ENCODE peak calls at places on chromosomes 3 and 15, in six cellular contexts. C is cardiac muscle cell, I is MM.1S, S is transverse colon, M is WTC11, W is PC-9. K is an unnamed sample.

GRCh38 chr15:70892912-70893560 is 410 bp downstream of the LRRC49 start:
- DNase-seq in M (no peak), C (peak), W (peak), I (peak), S (peak), K (no peak)

GRCh38 chr15:62118446-62118964 is 46.6 kb downstream of the C2CD4B start:
- DNase-seq in I (no peak), M (no peak), C (no peak), S (no peak), W (no peak), K (no peak)

GRCh38 chr3:17581421-17582080 is 160.9 kb downstream of the TBC1D5 start:
- DNase-seq in S (no peak), I (no peak), C (no peak), M (no peak), W (no peak), K (no peak)

GRCh38 chr3:182364723-182365650 is 428.3 kb upstream of the ATP11B start:
- DNase-seq in M (no peak), W (no peak), I (no peak), C (no peak), S (peak), K (no peak)

GRCh38 chr3:177579419-177579818 is 382.1 kb upstream of the TBL1XR1 start:
- DNase-seq in W (no peak), I (no peak), M (no peak), S (no peak), C (no peak), K (no peak)

GRCh38 chr15:82044373-82045178 is 1.2 kb downstream of the MEX3B start:
- DNase-seq in I (no peak), C (peak), M (peak), S (peak), W (no peak), K (peak)

GRCh38 chr3:155031191-155031590 is 48.9 kb upstream of the MME start:
- DNase-seq in C (peak), M (no peak), I (peak), S (no peak), W (no peak), K (no peak)

GRCh38 chr3:189907803-189908202 is 212.9 kb downstream of the P3H2 start:
- DNase-seq in S (no peak), I (no peak), M (no peak), C (no peak), W (no peak), K (no peak)

GRCh38 chr3:177565981-177566380 is 368.7 kb upstream of the TBL1XR1 start:
- DNase-seq in C (no peak), S (no peak), I (no peak), M (no peak), W (no peak), K (no peak)

GRCh38 chr15:80160570-80161156 is 7.9 kb downstream of the FAH start:
- DNase-seq in C (peak), S (peak), M (no peak), I (peak), W (peak), K (no peak)

GRCh38 chr3:20323307-20323927 is 137.4 kb upstream of the SGO1 start:
- DNase-seq in S (no peak), I (no peak), C (peak), M (no peak), W (peak), K (no peak)

GRCh38 chr3:148694116-148694515 is 3.6 kb upstream of the AGTR1 start:
- DNase-seq in C (no peak), M (no peak), S (no peak), W (no peak), I (no peak), K (no peak)

GRCh38 chr15:96736384-96736783 is 405.9 kb downstream of the NR2F2 start:
- DNase-seq in S (no peak), C (peak), M (no peak), W (no peak), I (no peak), K (no peak)

GRCh38 chr3:124586126-124587052 is 143.9 kb upstream of the UMPS start:
- DNase-seq in I (no peak), S (no peak), C (no peak), M (peak), W (no peak), K (peak)

GRCh38 chr15:75350601-75351331 is 3.9 kb downstream of the NEIL1 start:
- DNase-seq in W (no peak), S (no peak), M (no peak), I (no peak), C (no peak), K (no peak)

GRCh38 chr3:5197470-5198312 is 10.2 kb downstream of the EDEM1 start:
- DNase-seq in C (peak), M (no peak), S (no peak), W (no peak), I (peak), K (no peak)

GRCh38 chr3:154967090-154967489 is 113.0 kb upstream of the MME start:
- DNase-seq in S (no peak), C (no peak), I (no peak), W (no peak), M (no peak), K (no peak)

GRCh38 chr15:33007295-33007855 is 187.1 kb downstream of the FMN1 start:
- DNase-seq in I (no peak), M (no peak), C (peak), S (no peak), W (no peak), K (no peak)
- TF ChIP-seq CTCF in I (peak), M (no peak), C (peak), S (no peak), W (no peak), K (no peak)

GRCh38 chr3:79490165-79491028 is 277.4 kb downstream of the ROBO1 start:
- DNase-seq in W (no peak), S (peak), C (peak), M (peak), I (no peak), K (no peak)
- TF ChIP-seq CTCF in W (no peak), S (no peak), C (peak), M (no peak), I (no peak), K (no peak)

DNA sequence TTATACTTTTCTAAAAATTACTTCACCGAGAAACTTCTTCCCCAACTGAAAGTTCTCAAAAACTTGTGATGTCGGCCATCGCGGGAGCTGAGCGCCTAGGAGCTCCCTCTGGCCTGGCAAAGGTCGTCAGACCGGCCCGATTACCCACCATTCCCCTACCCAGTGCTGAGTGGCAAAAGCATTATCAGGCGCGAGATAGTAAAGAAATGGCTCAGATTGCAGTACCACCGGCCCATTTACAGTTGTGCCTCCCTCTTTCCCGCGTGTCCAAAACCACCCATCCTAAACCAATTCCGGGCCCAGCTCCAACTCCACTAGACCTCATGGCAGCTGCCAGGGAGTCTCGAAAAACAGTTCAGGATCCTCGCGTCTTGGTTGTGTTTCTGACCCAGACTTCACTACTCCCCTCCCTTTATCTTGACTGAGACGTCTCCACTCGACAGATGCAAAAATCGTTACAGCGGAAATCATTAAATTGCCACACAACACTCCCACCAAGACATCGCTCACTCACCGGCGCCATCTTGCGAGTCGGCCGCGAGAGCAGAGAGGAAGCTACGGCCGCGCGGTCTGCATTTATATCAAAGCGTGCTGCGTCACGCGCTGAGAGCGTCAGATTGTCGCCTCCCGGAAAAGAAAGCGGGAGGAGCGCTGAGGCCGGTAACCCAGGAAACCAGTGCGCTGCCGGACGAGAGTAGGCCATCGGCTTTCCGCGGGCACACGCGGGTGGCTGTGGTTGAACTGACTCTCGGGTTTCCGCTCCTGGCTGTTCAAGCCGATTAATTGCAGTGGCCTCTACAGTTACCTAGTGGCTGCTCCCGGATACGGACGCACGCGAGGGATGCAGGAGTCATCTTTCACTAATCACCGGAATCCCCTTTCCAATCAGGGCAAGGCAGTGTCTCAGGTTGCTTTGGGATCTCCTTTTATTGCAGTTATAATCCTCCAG is at the start of gene RPL22L1:
- DNase-seq in I (peak), M (peak), W (peak), C (peak), S (peak), K (peak)
- TF ChIP-seq CTCF in I (peak), M (no peak), W (no peak), C (no peak), S (no peak), K (no peak)

GRCh38 chr15:86044981-86045380 is 34.7 kb upstream of the AGBL1 start:
- DNase-seq in I (peak), W (no peak), M (no peak), S (no peak), C (no peak), K (no peak)
- TF ChIP-seq CTCF in I (peak), W (no peak), M (no peak), S (no peak), C (no peak), K (no peak)

DNA sequence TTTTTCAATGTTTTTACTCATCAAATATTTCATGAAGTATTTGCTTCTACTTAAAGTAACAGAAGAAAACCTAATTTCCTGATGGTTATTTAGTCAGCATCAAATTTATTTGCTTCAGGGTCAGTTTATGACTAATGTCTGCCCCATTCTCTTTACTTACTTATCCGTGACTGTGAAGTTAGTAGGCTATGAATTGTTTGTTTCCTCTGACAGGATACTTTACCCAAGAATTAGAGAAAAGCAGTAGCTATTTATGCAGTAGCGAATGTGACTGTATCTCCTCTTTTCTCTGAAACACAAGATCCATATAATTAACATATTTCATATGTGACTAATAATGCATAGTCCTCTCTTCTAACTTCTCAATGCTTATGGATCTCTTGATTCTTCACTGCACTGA is 329.9 kb upstream of the ROBO1 start:
- DNase-seq in M (no peak), W (no peak), C (no peak), I (no peak), S (no peak), K (no peak)
- TF ChIP-seq CTCF in M (no peak), W (no peak), C (no peak), I (no peak), S (no peak), K (no peak)

GRCh38 chr3:172717493-172718088 is 6.7 kb upstream of the NCEH1 start:
- DNase-seq in S (no peak), I (peak), W (no peak), C (no peak), M (no peak), K (no peak)
- TF ChIP-seq CTCF in S (peak), I (peak), W (peak), C (peak), M (no peak), K (no peak)

DNA sequence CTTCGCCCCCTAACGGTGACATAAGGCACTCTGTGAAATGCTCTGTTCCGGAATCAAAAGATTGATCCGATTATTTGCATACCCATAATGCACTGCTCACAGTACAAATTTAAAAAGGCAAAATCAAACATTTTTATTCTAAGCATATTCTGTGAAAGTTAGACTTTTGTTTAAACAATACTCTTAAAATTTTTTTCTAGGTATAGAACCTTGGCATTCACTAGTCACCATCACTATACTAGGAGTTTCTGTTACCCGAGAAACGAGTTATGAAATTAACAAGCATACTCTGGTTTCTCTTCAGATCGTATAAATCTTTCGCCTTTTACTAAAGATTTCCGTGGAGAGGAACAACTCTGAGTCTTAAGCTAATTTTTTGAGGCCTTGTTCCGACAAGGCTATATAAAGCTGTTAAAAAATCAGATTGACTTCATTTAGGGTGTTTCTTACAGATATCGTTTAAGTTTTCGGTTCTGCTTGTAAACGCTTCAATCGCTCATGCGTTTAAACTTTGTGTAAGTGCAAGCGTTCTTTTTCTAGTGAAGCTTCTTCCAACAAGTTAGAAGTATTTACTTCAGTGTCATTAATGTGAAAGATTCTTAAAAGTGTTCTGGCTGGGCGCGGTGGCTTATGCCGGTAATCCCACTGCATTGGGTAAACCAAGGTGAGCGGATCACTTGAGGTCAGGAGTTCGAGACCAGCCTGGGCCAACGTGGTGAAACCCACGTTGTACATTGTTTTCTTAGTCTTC is at the start of gene RNU5B-1:
- DNase-seq in C (peak), W (peak), I (peak), S (peak), M (peak), K (peak)
- TF ChIP-seq CTCF in C (no peak), W (no peak), I (peak), S (peak), M (no peak), K (no peak)

K was measured in glutamatergic neuron.